ENCODE peak calls at places on chromosomes 4 and X, in six cellular contexts. Y is H9, V is mammary epithelial cell, L is keratinocyte, Q is IMR-90, I is PC-3. D is an unnamed sample.

GRCh38 chr4:59455751-59456150 is 1744.4 kb upstream of the ADGRL3 start:
- DNase-seq in V (no peak), L (no peak), I (peak; percentile 13), Y (no peak), Q (no peak), D (no peak)

GRCh38 chrX:12867746-12868145 is 874 bp downstream of the TLR7 start:
- DNase-seq in Y (no peak), V (peak; percentile 18), L (no peak), I (no peak), Q (no peak), D (no peak)

GRCh38 chrX:133495464-133496391 is 80.4 kb upstream of the GPC4 start:
- DNase-seq in Q (peak; percentile 26), I (no peak), Y (no peak), V (no peak), L (no peak), D (no peak)

GRCh38 chr4:37490391-37491347 is 195.5 kb downstream of the RELL1 start:
- DNase-seq in Q (no peak), Y (no peak), V (no peak), L (no peak), I (no peak), D (no peak)

GRCh38 chr4:67881226-67881625 is 2.6 kb downstream of the TMPRSS11D start:
- DNase-seq in Y (no peak), V (no peak), I (no peak), Q (no peak), L (no peak), D (no peak)

GRCh38 chr4:792729-793108 is 33.2 kb downstream of the CPLX1 start:
- DNase-seq in L (no peak), Q (no peak), I (no peak), V (no peak), Y (no peak), D (peak; percentile 79)

GRCh38 chr4:86895692-86896488 is 3.7 kb upstream of the C4orf36 start:
- DNase-seq in I (peak; percentile 82), Q (peak; percentile 77), Y (no peak), L (no peak), V (peak; percentile 67), D (peak; percentile 82)

GRCh38 chr4:182745268-182745667 is 171.9 kb downstream of the DCTD start:
- DNase-seq in Q (no peak), L (peak; percentile 68), V (peak; percentile 80), Y (no peak), I (peak; percentile 89), D (no peak)

GRCh38 chrX:41781500-41781899 is 57.5 kb downstream of the GPR82 start:
- DNase-seq in L (no peak), Y (no peak), Q (peak; percentile 56), I (peak; percentile 69), V (peak; percentile 23), D (peak; percentile 76)
- H2AFZ ChIP-seq in L (no peak overlapping the region), Y (no peak overlapping the region), Q (no peak overlapping the region), I (no peak overlapping the region), V (no peak overlapping the region), D (no peak overlapping the region)

DNA sequence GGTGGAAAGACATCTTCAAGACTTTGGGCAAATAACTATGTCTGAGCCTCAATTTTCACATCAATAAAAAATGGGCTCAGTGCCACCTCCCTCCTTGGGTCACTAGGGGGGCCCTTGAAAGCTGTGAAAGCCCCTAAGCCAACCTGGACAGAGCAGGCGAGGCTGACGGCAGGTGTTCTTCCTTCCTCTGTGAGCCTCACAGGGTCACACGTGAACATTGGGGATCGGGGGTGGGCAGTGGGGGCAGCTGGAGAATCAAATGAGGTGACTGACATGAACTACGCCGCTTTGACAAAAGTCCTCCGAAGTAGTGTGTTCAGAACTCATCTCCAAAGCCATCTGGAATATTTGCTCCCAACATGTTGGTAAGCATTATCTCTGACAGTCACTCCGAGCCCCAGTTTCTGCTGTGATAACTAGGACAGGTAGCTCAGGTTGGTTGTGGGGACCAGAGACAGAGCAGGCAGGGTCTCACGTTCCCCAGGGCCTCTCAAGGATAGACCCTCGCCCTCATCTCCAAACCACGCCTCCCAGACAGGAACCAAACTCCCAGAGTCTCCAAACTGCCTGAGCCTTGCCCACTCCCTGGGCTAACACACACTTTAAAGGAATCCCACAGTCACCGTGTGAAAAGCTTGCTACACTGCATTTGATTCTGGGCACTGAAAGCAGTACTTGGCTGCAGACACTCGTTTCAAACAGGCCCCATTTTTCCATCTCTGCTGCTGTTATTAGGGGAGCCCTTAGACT is 825 bp upstream of the WFS1 start:
- DNase-seq in L (no peak), V (no peak), I (no peak), Y (no peak), Q (no peak), D (peak; percentile 46)
- H3K9ac ChIP-seq in L (no peak overlapping the region), V (no peak overlapping the region), I (no peak overlapping the region), Y (no peak overlapping the region), Q (peak overlapping the region; percentile 51), D (peak overlapping the region; percentile 57)

DNA sequence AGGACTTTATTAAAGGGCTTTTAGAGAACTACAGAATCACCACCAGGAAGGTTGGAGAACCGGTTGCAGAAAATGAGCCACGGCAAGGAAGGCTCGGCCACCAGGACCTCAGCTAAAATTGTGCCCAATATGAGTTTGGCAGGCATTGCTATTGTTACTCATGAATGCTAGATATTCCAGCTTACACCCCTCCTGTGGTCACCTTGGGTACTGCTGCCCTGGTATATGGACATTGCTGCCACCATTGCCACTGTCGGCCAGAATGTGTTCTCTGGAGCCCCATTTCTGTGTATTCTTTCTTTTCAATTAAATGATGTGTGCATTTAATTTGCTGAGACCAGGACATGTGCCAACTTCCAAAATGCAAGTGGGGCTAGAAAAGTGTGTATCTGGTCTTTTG is 626.7 kb upstream of the BOD1L1 start:
- DNase-seq in I (peak; percentile 69), V (peak; percentile 46), Q (peak; percentile 6), L (no peak), Y (peak; percentile 60), D (peak; percentile 68)
- H2AFZ ChIP-seq in I (no peak overlapping the region), V (no peak overlapping the region), Q (no peak overlapping the region), L (no peak overlapping the region), Y (no peak overlapping the region), D (no peak overlapping the region)

DNA sequence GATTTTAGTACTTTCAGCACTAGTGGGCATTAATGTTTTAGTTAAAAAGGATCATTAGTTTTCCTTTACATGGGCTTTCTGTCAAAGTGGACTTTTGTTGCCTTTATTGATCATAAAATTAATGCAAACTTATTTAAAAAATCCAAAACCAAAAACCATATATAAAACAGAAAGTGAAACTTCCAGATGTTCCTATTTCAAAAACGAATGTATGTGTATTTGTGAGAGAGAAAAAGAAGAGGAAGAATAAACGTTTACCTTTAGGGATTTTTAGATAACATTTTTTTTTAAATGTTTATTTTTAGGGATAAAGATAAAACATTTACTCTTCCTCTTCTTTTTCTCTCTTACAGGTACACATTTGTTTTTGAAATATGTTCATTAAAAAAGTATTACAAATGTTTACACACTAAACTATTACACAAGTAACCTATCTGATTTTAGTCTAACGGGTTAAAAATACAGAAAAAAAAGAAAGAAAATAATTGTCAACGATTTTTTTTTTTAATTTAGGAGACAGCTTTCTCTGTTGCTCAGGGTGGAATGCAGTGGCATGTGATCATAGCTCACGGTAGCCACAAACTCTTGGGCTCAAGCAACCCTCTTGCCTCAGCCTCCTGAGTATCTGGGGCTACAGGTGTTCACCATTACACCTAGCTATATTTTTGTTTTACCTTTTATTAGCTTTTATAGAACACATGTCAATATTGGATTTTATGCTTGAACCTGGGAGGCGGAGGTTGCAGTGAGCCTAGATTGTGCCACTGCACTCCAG is 16.8 kb upstream of the COX18 start:
- DNase-seq in V (no peak), I (no peak), Y (no peak), L (no peak), Q (no peak), D (no peak)
- H3K9ac ChIP-seq in V (no peak overlapping the region), I (no peak overlapping the region), Y (no peak overlapping the region), L (no peak overlapping the region), Q (no peak overlapping the region), D (no peak overlapping the region)

DNA sequence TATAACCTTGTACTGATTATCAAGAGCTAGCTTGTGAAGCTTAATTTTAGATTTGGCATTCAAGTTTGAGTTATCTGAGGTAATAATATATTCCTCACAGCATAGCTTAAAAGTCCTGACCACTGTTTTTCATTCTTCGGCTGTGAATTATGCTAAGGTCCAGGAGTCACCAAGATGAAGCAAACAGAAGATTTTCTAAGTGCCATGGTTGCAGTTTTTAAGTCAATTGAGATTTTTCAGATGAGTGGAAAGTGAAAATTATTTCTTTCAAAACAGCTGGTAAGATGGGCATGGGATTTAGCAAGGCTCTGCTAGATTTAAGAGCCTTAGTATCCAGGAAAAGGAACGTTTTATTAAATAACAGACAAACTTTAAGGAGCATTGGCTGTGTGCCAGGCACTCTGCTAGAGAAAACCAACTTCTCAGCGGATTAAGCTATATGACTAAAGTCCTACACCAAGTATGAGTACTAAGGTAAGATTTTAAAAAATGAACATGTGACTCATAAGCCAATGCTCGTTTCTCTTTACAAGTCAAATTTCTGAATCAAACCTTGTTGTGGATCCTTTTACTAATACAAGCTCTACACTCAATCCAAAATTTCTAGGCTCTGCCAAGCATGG is 149.9 kb upstream of the IL15 start:
- DNase-seq in L (peak; percentile 4), Q (peak; percentile 90), V (peak; percentile 67), Y (no peak), I (peak; percentile 87), D (no peak)
- H2AFZ ChIP-seq in L (no peak overlapping the region), Q (peak overlapping the region; percentile 48), V (peak overlapping the region; percentile 10), Y (no peak overlapping the region), I (peak overlapping the region; percentile 39), D (no peak overlapping the region)

GRCh38 chr4:146256328-146256727 is 42.0 kb downstream of the REELD1 start:
- DNase-seq in L (no peak), Q (no peak), I (no peak), V (no peak), Y (no peak), D (no peak)
- H3K9ac ChIP-seq in L (no peak overlapping the region), Q (no peak overlapping the region), I (no peak overlapping the region), V (no peak overlapping the region), Y (no peak overlapping the region), D (no peak overlapping the region)

GRCh38 chr4:92488496-92488895 is 184.7 kb downstream of the GRID2 start:
- DNase-seq in I (no peak), L (no peak), Y (no peak), Q (no peak), V (no peak), D (no peak)
- H2AFZ ChIP-seq in I (no peak overlapping the region), L (no peak overlapping the region), Y (no peak overlapping the region), Q (no peak overlapping the region), V (no peak overlapping the region), D (no peak overlapping the region)

DNA sequence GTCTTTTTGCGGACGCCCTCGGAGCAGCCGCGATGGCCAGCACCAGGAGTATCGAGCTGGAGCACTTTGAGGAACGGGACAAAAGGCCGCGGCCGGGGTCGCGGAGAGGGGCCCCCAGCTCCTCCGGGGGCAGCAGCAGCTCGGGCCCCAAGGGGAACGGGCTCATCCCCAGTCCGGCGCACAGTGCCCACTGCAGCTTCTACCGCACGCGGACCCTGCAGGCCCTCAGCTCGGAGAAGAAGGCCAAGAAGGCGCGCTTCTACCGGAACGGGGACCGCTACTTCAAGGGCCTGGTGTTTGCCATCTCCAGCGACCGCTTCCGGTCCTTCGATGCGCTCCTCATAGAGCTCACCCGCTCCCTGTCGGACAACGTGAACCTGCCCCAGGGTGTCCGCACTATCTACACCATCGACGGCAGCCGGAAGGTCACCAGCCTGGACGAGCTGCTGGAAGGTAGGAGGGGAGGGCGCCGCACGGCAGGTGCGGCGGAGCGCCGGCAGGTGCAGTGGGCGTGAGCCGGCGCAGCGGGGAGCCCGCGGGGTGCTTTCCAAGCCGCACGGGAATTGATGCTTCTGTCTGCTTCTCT is 844 bp downstream of the DCLK2 start:
- DNase-seq in Q (peak; percentile 40), L (no peak), I (peak; percentile 19), Y (peak; percentile 61), V (peak; percentile 5), D (no peak)
- H3K9ac ChIP-seq in Q (peak overlapping the region; percentile 50), L (no peak overlapping the region), I (no peak overlapping the region), Y (no peak overlapping the region), V (no peak overlapping the region), D (no peak overlapping the region)

D was measured in Karpas-422.